ENCODE peak calls at places on chromosome 7, in four cellular contexts. Z, I, R and T are unnamed samples.
A peak's percentile ranks its signal among the peaks of the same experiment; 100 is the strongest.

GRCh38 chr7:130152270-130153141 is 52.7 kb downstream of the TMEM209 start:
- DNase-seq in Z (no peak), I (no peak), R (no peak), T (no peak)

GRCh38 chr7:15795371-15795770 is 108.9 kb upstream of the MEOX2 start:
- DNase-seq in Z (no peak), I (no peak), R (no peak), T (no peak)

GRCh38 chr7:128035712-128036111 is 4.5 kb upstream of the LRRC4 start:
- DNase-seq in Z (no peak), I (peak; percentile 54), R (peak; percentile 74), T (peak; percentile 61)

GRCh38 chr7:115749924-115750323 is 280.6 kb downstream of the TFEC start:
- DNase-seq in Z (no peak), I (no peak), R (no peak), T (no peak)

GRCh38 chr7:80428161-80429054 is 83.5 kb downstream of the GNAT3 start:
- DNase-seq in Z (no peak), I (peak; percentile 49), R (peak; percentile 37), T (no peak)

GRCh38 chr7:98733036-98733435 is 116.0 kb downstream of the NPTX2 start:
- DNase-seq in Z (peak; percentile 20), I (peak; percentile 81), R (peak; percentile 55), T (peak; percentile 90)

GRCh38 chr7:2631924-2632716 is at the start of gene TTYH3:
- DNase-seq in Z (no peak), I (no peak), R (peak; percentile 66), T (no peak)

GRCh38 chr7:25495342-25495855 is 267.1 kb upstream of the NPVF start:
- DNase-seq in Z (no peak), I (no peak), R (peak; percentile 25), T (peak; percentile 61)

GRCh38 chr7:117186218-117186617 is 136.6 kb downstream of the WNT2 start:
- DNase-seq in Z (no peak), I (no peak), R (no peak), T (peak; percentile 38)

GRCh38 chr7:81627565-81628287 is 142.1 kb downstream of the HGF start:
- DNase-seq in Z (no peak), I (no peak), R (no peak), T (no peak)

GRCh38 chr7:72405389-72405788 is 6.7 kb downstream of the CALN1 start:
- DNase-seq in Z (no peak), I (no peak), R (no peak), T (peak; percentile 43)

GRCh38 chr7:99021941-99022560 is 121.9 kb downstream of the SMURF1 start:
- DNase-seq in Z (no peak), I (no peak), R (no peak), T (no peak)

GRCh38 chr7:35289376-35289775 is 35.5 kb upstream of the TBX20 start:
- DNase-seq in Z (no peak), I (no peak), R (peak; percentile 71), T (no peak)

GRCh38 chr7:141709318-141709717 is 1.2 kb downstream of the WEE2 start:
- DNase-seq in Z (no peak), I (no peak), R (no peak), T (no peak)

GRCh38 chr7:7347045-7347444 is 164.7 kb downstream of the C1GALT1 start:
- DNase-seq in Z (no peak), I (no peak), R (no peak), T (no peak)

GRCh38 chr7:99012722-99013121 is 131.2 kb downstream of the SMURF1 start:
- DNase-seq in Z (no peak), I (no peak), R (no peak), T (no peak)

GRCh38 chr7:151012921-151013347 is 11.4 kb downstream of the ATG9B start:
- DNase-seq in Z (no peak), I (peak; percentile 85), R (peak; percentile 94), T (peak; percentile 46)

GRCh38 chr7:150368884-150369739 is 490 bp downstream of the REPIN1 start:
- DNase-seq in Z (no peak), I (peak; percentile 72), R (peak; percentile 93), T (peak; percentile 43)

GRCh38 chr7:51619880-51620279 is 303.3 kb upstream of the COBL start:
- DNase-seq in Z (no peak), I (no peak), R (no peak), T (no peak)

GRCh38 chr7:73530800-73531199 is 8.7 kb upstream of the BAZ1B start:
- DNase-seq in Z (no peak), I (no peak), R (no peak), T (no peak)

GRCh38 chr7:121083138-121083789 is 94.8 kb downstream of the CPED1 start:
- DNase-seq in Z (no peak), I (no peak), R (no peak), T (peak; percentile 85)

GRCh38 chr7:102450242-102450641 is 14.4 kb downstream of the ALKBH4 start:
- DNase-seq in Z (no peak), I (no peak), R (no peak), T (no peak)

GRCh38 chr7:28778781-28779180 is 179.3 kb downstream of the TRIL start:
- DNase-seq in Z (no peak), I (no peak), R (no peak), T (no peak)

GRCh38 chr7:100431286-100431735 is 1.7 kb downstream of the MEPCE start:
- DNase-seq in Z (no peak), I (no peak), R (no peak), T (no peak)

GRCh38 chr7:155556725-155557124 is 10.4 kb upstream of the CNPY1 start:
- DNase-seq in Z (no peak), I (no peak), R (no peak), T (no peak)

GRCh38 chr7:24227603-24228359 is 56.2 kb upstream of the NPY start:
- DNase-seq in Z (peak; percentile 40), I (no peak), R (peak; percentile 75), T (no peak)

GRCh38 chr7:96090756-96091155 is 231.1 kb downstream of the SLC25A13 start:
- DNase-seq in Z (no peak), I (no peak), R (no peak), T (no peak)

GRCh38 chr7:155733582-155734444 is 78.5 kb downstream of the SHH start:
- DNase-seq in Z (no peak), I (no peak), R (no peak), T (no peak)

GRCh38 chr7:70040971-70041766 is 442.9 kb downstream of the AUTS2 start:
- DNase-seq in Z (no peak), I (no peak), R (no peak), T (no peak)

GRCh38 chr7:134368851-134369533 is 52.3 kb upstream of the SLC35B4 start:
- DNase-seq in Z (no peak), I (no peak), R (no peak), T (no peak)

GRCh38 chr7:107076781-107077698 is 32.5 kb downstream of the PRKAR2B start:
- DNase-seq in Z (no peak), I (no peak), R (no peak), T (peak; percentile 69)

GRCh38 chr7:150514748-150515222 is at the start of gene GIMAP7:
- DNase-seq in Z (peak; percentile 56), I (no peak), R (no peak), T (no peak)

GRCh38 chr7:45217358-45217757 is 59.8 kb downstream of the RAMP3 start:
- DNase-seq in Z (no peak), I (peak; percentile 48), R (peak; percentile 65), T (peak; percentile 50)

GRCh38 chr7:150971242-150972048 is 6.7 kb downstream of the KCNH2 start:
- DNase-seq in Z (no peak), I (no peak), R (peak; percentile 90), T (peak; percentile 82)

GRCh38 chr7:134083766-134084487 is 43.2 kb upstream of the LRGUK start:
- DNase-seq in Z (no peak), I (no peak), R (no peak), T (peak; percentile 88)

GRCh38 chr7:100162874-100163533 is 4.5 kb upstream of the TRAPPC14 start:
- DNase-seq in Z (no peak), I (no peak), R (peak; percentile 23), T (peak; percentile 55)

GRCh38 chr7:55247466-55247865 is 117.7 kb upstream of the LANCL2 start:
- DNase-seq in Z (no peak), I (no peak), R (no peak), T (no peak)

GRCh38 chr7:110835209-110835608 is 255.7 kb upstream of the LRRN3 start:
- DNase-seq in Z (no peak), I (no peak), R (peak; percentile 2), T (no peak)

GRCh38 chr7:4772306-4772705 is 3.1 kb upstream of the AP5Z1 start:
- DNase-seq in Z (no peak), I (no peak), R (no peak), T (no peak)

GRCh38 chr7:4774007-4774406 is 1.4 kb upstream of the AP5Z1 start:
- DNase-seq in Z (no peak), I (no peak), R (no peak), T (no peak)

GRCh38 chr7:4769753-4770152 is 5.7 kb upstream of the AP5Z1 start:
- DNase-seq in Z (no peak), I (no peak), R (no peak), T (no peak)

GRCh38 chr7:4770886-4771285 is 4.5 kb upstream of the AP5Z1 start:
- DNase-seq in Z (no peak), I (no peak), R (no peak), T (no peak)

GRCh38 chr7:4771737-4772136 is 3.7 kb upstream of the AP5Z1 start:
- DNase-seq in Z (no peak), I (no peak), R (no peak), T (no peak)
- TF ChIP-seq FOXM1 in Z (no peak), I (no peak), R (no peak), T (no peak)

GRCh38 chr7:1415389-1415990 is 43.8 kb downstream of the MICALL2 start:
- DNase-seq in Z (no peak), I (no peak), R (no peak), T (no peak)
- TF ChIP-seq FOXM1 in Z (no peak), I (no peak), R (no peak), T (no peak)

DNA sequence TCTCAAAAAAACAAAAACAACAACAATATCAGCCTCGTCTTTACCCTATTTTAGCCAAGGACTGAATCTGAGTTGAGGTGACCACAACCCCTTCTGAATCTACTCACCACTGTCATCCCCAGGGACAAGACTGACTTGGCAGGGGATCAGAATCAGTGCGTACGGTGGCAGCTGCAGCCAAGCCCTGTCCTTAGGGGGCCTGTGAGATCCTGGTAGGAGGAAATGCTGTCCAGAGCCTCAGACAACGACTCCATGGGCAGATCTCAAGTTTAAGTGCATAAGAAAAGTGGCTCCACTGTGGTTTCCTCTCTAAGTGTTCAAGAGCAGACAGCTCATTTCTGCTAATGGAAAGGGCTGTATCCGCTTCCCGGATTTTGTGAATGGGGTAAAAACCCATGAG is 22.4 kb upstream of the CYTH3 start:
- DNase-seq in Z (no peak), I (no peak), R (no peak), T (no peak)
- TF ChIP-seq FOXM1 in Z (no peak), I (no peak), R (no peak), T (no peak)

DNA sequence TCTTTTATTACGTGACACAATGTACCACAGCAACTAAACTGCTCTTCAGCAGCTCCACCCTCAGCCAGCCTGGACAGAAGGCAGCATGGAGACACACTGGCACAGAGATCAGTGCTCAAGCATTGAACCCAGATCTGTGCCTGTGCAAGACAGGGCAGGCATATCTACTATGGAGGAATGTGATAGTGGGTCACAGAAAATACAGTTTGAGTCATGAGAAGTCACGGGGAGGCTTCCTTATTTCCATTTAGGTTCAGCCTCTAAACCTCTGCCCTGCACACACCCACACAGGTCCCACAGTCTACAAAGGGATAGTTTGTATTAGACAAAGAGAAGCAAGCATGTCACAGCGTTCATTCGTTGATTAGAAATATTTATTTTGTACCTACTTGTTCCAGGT is 187.4 kb upstream of the AGR3 start:
- DNase-seq in Z (no peak), I (no peak), R (no peak), T (no peak)
- TF ChIP-seq FOXM1 in Z (no peak), I (no peak), R (no peak), T (no peak)